ENCODE peak calls at places on chromosomes 11 and 22, in seven cellular contexts. W is astrocyte of the spinal cord, B is mesendoderm, Y is IMR-90, H is iPS DF 6.9, R is adipocyte, N is HepG2. I is an unnamed sample.

GRCh38 chr11:73237471-73238290 is 19.6 kb downstream of the P2RY2 start:
- DNase-seq in R (no peak), W (peak; percentile 8), N (peak; percentile 95), B (no peak), Y (peak; percentile 52), H (no peak), I (peak; percentile 32)

GRCh38 chr22:25692965-25693565 is 48.9 kb upstream of the MYO18B start:
- DNase-seq in B (no peak), W (no peak), H (no peak), R (no peak), Y (no peak), N (no peak), I (no peak)

GRCh38 chr11:14611939-14612338 is 31.7 kb upstream of the PDE3B start:
- DNase-seq in R (no peak), N (no peak), B (no peak), H (no peak), W (no peak), Y (no peak), I (no peak)

GRCh38 chr11:65565624-65566453 is 4.4 kb upstream of the ZNRD2 start:
- DNase-seq in H (no peak), W (no peak), Y (peak; percentile 35), R (no peak), B (no peak), N (no peak), I (no peak)

GRCh38 chr11:109933126-109933525 is 160.1 kb upstream of the ZC3H12C start:
- DNase-seq in N (no peak), H (no peak), Y (peak; percentile 33), R (no peak), W (peak; percentile 18), B (no peak), I (peak; percentile 18)

GRCh38 chr22:50188356-50188755 is 2.6 kb downstream of the TRABD start:
- DNase-seq in N (no peak), B (no peak), Y (no peak), H (no peak), W (no peak), R (no peak), I (no peak)

GRCh38 chr22:39277135-39277607 is 32.4 kb upstream of the PDGFB start:
- DNase-seq in R (peak; percentile 85), B (no peak), W (peak; percentile 60), N (no peak), Y (peak; percentile 92), H (no peak), I (peak; percentile 90)

GRCh38 chr11:6626971-6627761 is 7.9 kb upstream of the TPP1 start:
- DNase-seq in Y (no peak), W (no peak), R (no peak), H (no peak), N (no peak), B (no peak), I (no peak)

GRCh38 chr11:64916040-64916847 is 765 bp downstream of the ATG2A start:
- DNase-seq in N (peak; percentile 55), B (peak; percentile 67), W (no peak), Y (peak; percentile 33), H (no peak), R (peak; percentile 47), I (peak; percentile 82)

GRCh38 chr11:88330826-88331428 is 6.6 kb downstream of the CTSC start:
- DNase-seq in B (no peak), W (no peak), R (no peak), H (no peak), N (no peak), Y (no peak), I (no peak)

GRCh38 chr11:85893378-85893777 is 38.2 kb downstream of the CCDC83 start:
- DNase-seq in N (no peak), W (no peak), B (no peak), H (no peak), R (no peak), Y (no peak), I (no peak)

GRCh38 chr22:19791894-19792293 is 31.3 kb downstream of the TBX1 start:
- DNase-seq in W (no peak), R (no peak), Y (no peak), H (no peak), N (no peak), B (no peak), I (no peak)

GRCh38 chr11:103529217-103529684 is 420.0 kb downstream of the DYNC2H1 start:
- DNase-seq in Y (peak; percentile 78), R (peak; percentile 69), N (no peak), H (no peak), W (peak; percentile 59), B (peak; percentile 82), I (peak; percentile 59)

GRCh38 chr11:134278356-134278755 is 2.2 kb downstream of the GLB1L3 start:
- DNase-seq in H (no peak), W (no peak), R (no peak), N (no peak), B (no peak), Y (no peak), I (no peak)

GRCh38 chr11:82734120-82734479 is 436 bp upstream of the FAM181B start:
- DNase-seq in H (no peak), W (no peak), Y (no peak), R (no peak), N (no peak), B (no peak), I (no peak)

GRCh38 chr11:28104425-28104824 is 3.5 kb downstream of the KIF18A start:
- DNase-seq in B (no peak), W (no peak), H (no peak), R (no peak), Y (no peak), N (no peak), I (no peak)

GRCh38 chr11:116177521-116178220 is 595.1 kb downstream of the BUD13 start:
- DNase-seq in B (no peak), Y (no peak), H (no peak), R (no peak), W (no peak), N (no peak), I (no peak)

GRCh38 chr22:44574057-44574456 is 76.0 kb upstream of the RTL6 start:
- DNase-seq in H (no peak), Y (peak; percentile 68), B (no peak), R (peak; percentile 89), N (no peak), W (peak; percentile 47), I (peak; percentile 18)

GRCh38 chr11:125926682-125927081 is 19.2 kb upstream of the VSIG10L2 start:
- DNase-seq in N (no peak), Y (no peak), B (no peak), H (no peak), R (no peak), W (no peak), I (no peak)

GRCh38 chr11:3231851-3232744 is at the start of gene MRGPRE:
- DNase-seq in R (no peak), W (no peak), H (no peak), Y (no peak), N (no peak), B (no peak), I (peak; percentile 5)

GRCh38 chr11:14270690-14271542 is 88.1 kb downstream of the RRAS2 start:
- DNase-seq in R (no peak), H (no peak), Y (no peak), B (no peak), N (no peak), W (no peak), I (no peak)

GRCh38 chr11:11880179-11880578 is 38.4 kb downstream of the USP47 start:
- DNase-seq in H (no peak), N (no peak), W (no peak), R (no peak), B (no peak), Y (no peak), I (no peak)

GRCh38 chr22:36653316-36653715 is 50.2 kb downstream of the CACNG2 start:
- DNase-seq in W (no peak), H (no peak), R (no peak), B (no peak), N (no peak), Y (no peak), I (no peak)
- H3K4me3 ChIP-seq in W (no peak overlapping the region), H (no peak overlapping the region), R (no peak overlapping the region), B (no peak overlapping the region), N (no peak overlapping the region), Y (no peak overlapping the region), I (no peak overlapping the region)

GRCh38 chr11:69823641-69824285 is 4.5 kb upstream of the FGF3 start:
- DNase-seq in R (no peak), W (no peak), B (no peak), N (no peak), H (no peak), Y (no peak), I (no peak)

GRCh38 chr11:69822676-69823494 is 3.7 kb upstream of the FGF3 start:
- DNase-seq in H (no peak), Y (no peak), W (no peak), B (no peak), R (no peak), N (no peak), I (no peak)

GRCh38 chr11:69825941-69826340 is 6.7 kb upstream of the FGF3 start:
- DNase-seq in W (no peak), B (no peak), N (no peak), R (no peak), Y (no peak), H (no peak), I (no peak)

GRCh38 chr11:69826773-69827172 is 7.6 kb upstream of the FGF3 start:
- DNase-seq in Y (no peak), R (no peak), W (no peak), H (no peak), B (no peak), N (no peak), I (no peak)

GRCh38 chr11:69825037-69825834 is 6.0 kb upstream of the FGF3 start:
- DNase-seq in N (no peak), B (no peak), Y (no peak), H (no peak), W (no peak), R (no peak), I (no peak)
- H3K4me3 ChIP-seq in N (no peak overlapping the region), B (no peak overlapping the region), Y (no peak overlapping the region), H (no peak overlapping the region), W (no peak overlapping the region), R (no peak overlapping the region), I (no peak overlapping the region)

GRCh38 chr11:60710482-60710881 is 11.1 kb downstream of the MS4A8 start:
- DNase-seq in R (no peak), Y (no peak), B (peak; percentile 79), N (no peak), H (no peak), W (no peak), I (no peak)
- H3K4me3 ChIP-seq in R (no peak overlapping the region), Y (no peak overlapping the region), B (no peak overlapping the region), N (no peak overlapping the region), H (no peak overlapping the region), W (no peak overlapping the region), I (no peak overlapping the region)

DNA sequence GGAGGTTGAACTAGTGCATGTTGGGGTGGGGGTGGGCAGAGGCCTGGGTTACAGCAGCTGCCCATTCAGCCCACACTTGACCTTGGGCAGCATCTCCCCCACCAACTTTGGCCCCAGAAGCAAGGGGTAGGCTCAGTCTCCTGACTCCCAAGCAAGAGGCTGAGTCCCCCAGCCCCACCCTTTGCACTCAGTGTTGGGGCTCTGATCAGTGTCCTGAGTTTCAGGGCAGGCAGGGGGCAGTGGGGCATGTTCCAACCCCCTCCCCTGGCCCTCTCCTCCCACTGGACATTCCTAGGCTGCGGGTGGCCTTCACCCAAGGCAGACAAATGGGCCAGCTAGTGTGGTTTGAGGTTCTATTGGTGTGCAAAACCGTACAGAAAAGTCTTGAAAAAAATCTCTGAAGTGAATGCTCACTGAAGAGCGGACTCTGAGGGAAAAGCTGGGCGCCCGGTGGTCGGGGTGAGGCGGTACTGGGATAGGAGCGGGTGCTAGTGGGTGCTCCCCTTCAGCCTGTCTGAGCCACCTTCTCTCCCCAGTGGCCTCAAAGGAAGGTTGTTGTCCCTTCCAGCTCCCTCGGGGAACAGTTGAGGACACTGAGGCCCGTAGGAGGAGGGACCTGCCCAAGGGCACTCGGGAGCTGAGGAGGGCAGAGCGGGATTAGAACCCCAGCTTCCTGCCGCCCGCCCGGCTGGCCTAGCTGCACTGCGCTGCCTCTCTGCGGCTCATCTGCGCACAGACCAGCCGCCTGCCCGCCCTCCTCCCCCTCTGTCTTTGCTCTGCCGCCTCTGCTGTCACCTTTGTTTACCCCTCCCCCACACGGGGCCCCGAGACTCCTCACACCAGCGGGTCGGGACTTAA is 4.0 kb downstream of the KCNC1 start:
- DNase-seq in B (peak; percentile 69), R (no peak), Y (no peak), W (no peak), H (no peak), N (no peak), I (no peak)
- H3K4me3 ChIP-seq in B (no peak overlapping the region), R (no peak overlapping the region), Y (no peak overlapping the region), W (no peak overlapping the region), H (no peak overlapping the region), N (no peak overlapping the region), I (no peak overlapping the region)

I was measured in fibroblast of villous mesenchyme.